ENCODE peak calls at places on chromosomes 5 and 9, in ten cellular contexts. A is astrocyte of the spinal cord, F is sigmoid colon, C is RWPE2, B is MM.1S, W is esophagus squamous epithelium, G is mammary epithelial cell, X is fibroblast of villous mesenchyme, D is omental fat pad, E is endothelial cell. H is an unnamed sample.

GRCh38 chr5:112548246-112548982 is 129.3 kb upstream of the EPB41L4A start:
- DNase-seq in A (peak), F (no peak), C (no peak), B (no peak), W (no peak), G (peak), X (peak), D (no peak), E (no peak), H (no peak)

GRCh38 chr5:151786468-151786867 is 14.7 kb downstream of the G3BP1 start:
- DNase-seq in A (no peak), F (no peak), C (no peak), B (no peak), W (no peak), G (no peak), X (no peak), D (no peak), E (no peak), H (no peak)

GRCh38 chr5:159105318-159106053 is 5.8 kb upstream of the EBF1 start:
- DNase-seq in A (no peak), F (no peak), C (no peak), B (no peak), W (no peak), G (no peak), X (no peak), D (no peak), E (peak), H (no peak)

GRCh38 chr9:36023260-36024048 is 13.3 kb upstream of the RECK start:
- DNase-seq in A (peak), F (no peak), C (no peak), B (peak), W (no peak), G (peak), X (peak), D (no peak), E (peak), H (peak)

GRCh38 chr5:1558945-1559344 is 35.2 kb upstream of the LPCAT1 start:
- DNase-seq in A (no peak), F (no peak), C (no peak), B (no peak), W (no peak), G (no peak), X (no peak), D (no peak), E (no peak), H (no peak)

GRCh38 chr5:37043693-37044092 is 167.1 kb downstream of the NIPBL start:
- DNase-seq in A (peak), F (no peak), C (no peak), B (no peak), W (no peak), G (no peak), X (no peak), D (no peak), E (no peak), H (no peak)

GRCh38 chr9:108911820-108912219 is 22.1 kb downstream of the ELP1 start:
- DNase-seq in A (no peak), F (no peak), C (no peak), B (no peak), W (no peak), G (no peak), X (no peak), D (no peak), E (no peak), H (no peak)

GRCh38 chr5:132825165-132825823 is 5.2 kb downstream of the SHROOM1 start:
- DNase-seq in A (no peak), F (no peak), C (no peak), B (no peak), W (no peak), G (no peak), X (no peak), D (no peak), E (no peak), H (no peak)

GRCh38 chr5:68777145-68777544 is 316.7 kb upstream of the SLC30A5 start:
- DNase-seq in A (no peak), F (no peak), C (no peak), B (no peak), W (no peak), G (no peak), X (no peak), D (no peak), E (no peak), H (no peak)

GRCh38 chr5:170345971-170346370 is 43.2 kb downstream of the KCNMB1 start:
- DNase-seq in A (no peak), F (peak), C (no peak), B (no peak), W (no peak), G (no peak), X (no peak), D (no peak), E (no peak), H (no peak)

GRCh38 chr9:132049323-132049882 is 30.3 kb downstream of the MED27 start:
- DNase-seq in A (no peak), F (no peak), C (no peak), B (no peak), W (no peak), G (no peak), X (peak), D (no peak), E (no peak), H (no peak)

GRCh38 chr9:35666547-35666946 is 1.6 kb upstream of the ARHGEF39 start:
- DNase-seq in A (no peak), F (no peak), C (no peak), B (no peak), W (no peak), G (no peak), X (no peak), D (no peak), E (no peak), H (no peak)

GRCh38 chr9:112286906-112287305 is 46.5 kb downstream of the PTBP3 start:
- DNase-seq in A (no peak), F (no peak), C (no peak), B (no peak), W (no peak), G (no peak), X (peak), D (no peak), E (no peak), H (no peak)

GRCh38 chr5:96017951-96018350 is 56.3 kb upstream of the ELL2 start:
- DNase-seq in A (peak), F (no peak), C (no peak), B (no peak), W (no peak), G (no peak), X (peak), D (no peak), E (no peak), H (no peak)

GRCh38 chr5:91499943-91500531 is 116.9 kb upstream of the ARRDC3 start:
- DNase-seq in A (peak), F (no peak), C (no peak), B (peak), W (no peak), G (peak), X (peak), D (no peak), E (no peak), H (no peak)

GRCh38 chr5:62509823-62510222 is 68.8 kb upstream of the LRRC70 start:
- DNase-seq in A (no peak), F (no peak), C (no peak), B (no peak), W (no peak), G (no peak), X (no peak), D (no peak), E (no peak), H (no peak)

GRCh38 chr9:111676116-111676515 is 14.7 kb downstream of the GNG10 start:
- DNase-seq in A (no peak), F (no peak), C (no peak), B (no peak), W (no peak), G (no peak), X (no peak), D (no peak), E (no peak), H (no peak)

GRCh38 chr9:127199001-127199791 is 65.4 kb upstream of the GARNL3 start:
- DNase-seq in A (peak), F (peak), C (peak), B (peak), W (no peak), G (peak), X (peak), D (peak), E (peak), H (peak)

GRCh38 chr9:133628766-133629165 is 7.4 kb upstream of the DBH start:
- DNase-seq in A (no peak), F (no peak), C (no peak), B (no peak), W (no peak), G (no peak), X (no peak), D (no peak), E (no peak), H (no peak)

GRCh38 chr9:121369595-121370265 is at the start of gene STOM:
- DNase-seq in A (peak), F (peak), C (peak), B (peak), W (peak), G (peak), X (peak), D (peak), E (no peak), H (peak)

GRCh38 chr5:8750100-8750499 is 795.8 kb downstream of the SEMA5A start:
- DNase-seq in A (no peak), F (no peak), C (no peak), B (no peak), W (no peak), G (no peak), X (no peak), D (no peak), E (no peak), H (no peak)

GRCh38 chr5:150303070-150303595 is 428 bp upstream of the ARSI start:
- DNase-seq in A (no peak), F (no peak), C (no peak), B (no peak), W (no peak), G (no peak), X (no peak), D (no peak), E (no peak), H (no peak)

GRCh38 chr9:79134654-79135053 is 437.1 kb upstream of the TLE4 start:
- DNase-seq in A (peak), F (no peak), C (no peak), B (no peak), W (no peak), G (peak), X (no peak), D (no peak), E (peak), H (no peak)

GRCh38 chr9:70573308-70573707 is 158.9 kb upstream of the KLF9 start:
- DNase-seq in A (no peak), F (no peak), C (no peak), B (no peak), W (no peak), G (no peak), X (no peak), D (no peak), E (no peak), H (no peak)

GRCh38 chr5:153613143-153613542 is 122.7 kb downstream of the GRIA1 start:
- DNase-seq in A (peak), F (no peak), C (no peak), B (no peak), W (no peak), G (no peak), X (no peak), D (no peak), E (no peak), H (no peak)

GRCh38 chr5:33146916-33147315 is 293.8 kb upstream of the TARS1 start:
- DNase-seq in A (no peak), F (no peak), C (no peak), B (no peak), W (no peak), G (peak), X (peak), D (no peak), E (no peak), H (no peak)

DNA sequence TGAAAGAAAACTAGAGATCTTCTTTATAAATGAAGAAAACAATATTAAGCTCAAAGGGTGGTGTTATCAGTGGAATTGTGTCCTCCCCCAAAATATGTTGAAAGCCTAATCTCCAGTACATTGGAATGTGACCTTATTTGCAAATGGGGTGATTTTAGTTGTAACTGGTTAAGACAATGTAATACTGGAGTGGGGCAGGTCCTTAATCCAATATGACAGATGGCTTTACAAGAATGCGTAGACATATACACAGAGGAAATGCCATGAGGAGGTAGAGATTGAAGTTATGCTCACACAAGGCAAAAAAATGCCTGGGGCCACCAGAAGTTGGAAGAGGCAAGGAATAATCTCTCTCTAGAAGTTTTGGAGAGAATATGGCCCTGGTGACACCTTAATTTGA is 13.7 kb upstream of the TRIM32 start:
- DNase-seq in A (no peak), F (no peak), C (no peak), B (no peak), W (no peak), G (no peak), X (no peak), D (no peak), E (no peak), H (no peak)
- TF ChIP-seq CTCF in A (no peak), F (no peak), C (no peak), B (no peak), W (no peak), G (no peak), X (no peak), D (no peak), E (no peak), H (no peak)

GRCh38 chr9:98411981-98412561 is 156.6 kb upstream of the TBC1D2 start:
- DNase-seq in A (no peak), F (no peak), C (no peak), B (no peak), W (no peak), G (no peak), X (no peak), D (no peak), E (no peak), H (no peak)
- TF ChIP-seq CTCF in A (no peak), F (no peak), C (no peak), B (no peak), W (no peak), G (no peak), X (no peak), D (no peak), E (no peak), H (no peak)

GRCh38 chr9:130417602-130418001 is 27.2 kb upstream of the ASS1 start:
- DNase-seq in A (no peak), F (no peak), C (no peak), B (no peak), W (no peak), G (no peak), X (no peak), D (no peak), E (no peak), H (no peak)
- TF ChIP-seq CTCF in A (no peak), F (no peak), C (no peak), B (peak), W (peak), G (no peak), X (no peak), D (no peak), E (no peak), H (no peak)

DNA sequence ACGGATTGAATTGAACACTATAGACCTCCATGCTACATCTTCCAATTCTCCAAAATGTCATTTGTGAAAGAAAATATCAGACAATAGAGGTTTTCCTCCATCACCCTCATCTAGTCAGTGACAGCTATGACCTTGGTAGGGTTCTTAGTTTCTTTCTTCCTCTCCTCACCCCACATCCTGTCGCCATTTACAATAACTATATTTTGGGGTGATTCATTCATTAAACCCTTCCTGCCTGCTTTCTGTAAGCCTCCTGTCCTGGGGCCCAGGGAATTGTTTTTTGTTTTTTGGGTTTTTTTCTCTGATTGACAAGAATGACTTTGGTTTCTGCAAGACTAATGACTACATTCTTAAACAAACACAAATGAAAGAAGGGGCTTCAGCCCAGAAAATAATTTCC is 82.6 kb downstream of the PRELID2 start:
- DNase-seq in A (no peak), F (no peak), C (no peak), B (no peak), W (no peak), G (no peak), X (no peak), D (no peak), E (no peak), H (no peak)
- TF ChIP-seq CTCF in A (no peak), F (no peak), C (no peak), B (no peak), W (no peak), G (no peak), X (no peak), D (no peak), E (no peak), H (no peak)

GRCh38 chr5:147403659-147404640 is 105.9 kb downstream of the DPYSL3 start:
- DNase-seq in A (peak), F (peak), C (no peak), B (peak), W (no peak), G (peak), X (peak), D (no peak), E (no peak), H (peak)
- TF ChIP-seq CTCF in A (no peak), F (no peak), C (no peak), B (no peak), W (no peak), G (no peak), X (no peak), D (no peak), E (no peak), H (no peak)

H was measured in thoracic aorta.